ENCODE peak calls at places on chromosomes 7 and 10, in eight cellular contexts. B is lung; U is fibroblast of pulmonary artery; X is NCI-H1105 treated with DMSO at 0.1 percent for 48 hours; Q is NCI-H1436; W is fibroblast of mammary gland; C is activated effector memory CD4-positive, alpha-beta T cell treated with anti-CD3 and anti-CD28 coated beads, Interleukin-2, amount 50 U/mL, for 16 hours; E is activated CD8-positive, alpha-beta memory T cell treated with anti-CD3 and anti-CD28 coated beads for 48 hours. Z is an unnamed sample.

GRCh38 chr7:831596-832291 is 532 bp upstream of the SUN1 start:
- DNase-seq in E (no peak), X (no peak), B (no peak), Q (no peak), W (peak), C (no peak), U (peak), Z (no peak)

GRCh38 chr7:20417260-20417659 is 86.6 kb downstream of the ITGB8 start:
- DNase-seq in E (no peak), X (no peak), W (no peak), Q (no peak), C (no peak), U (no peak), B (no peak), Z (no peak)

GRCh38 chr10:30002438-30003266 is 56.7 kb downstream of the JCAD start:
- DNase-seq in E (peak), C (peak), X (peak), Q (peak), W (peak), B (peak), U (peak), Z (peak)

GRCh38 chr7:371119-371778 is 81.3 kb downstream of the FOXL3 start:
- DNase-seq in X (no peak), U (no peak), W (no peak), E (no peak), Q (no peak), B (no peak), C (peak), Z (peak)

GRCh38 chr10:125761961-125762360 is 13.7 kb downstream of the MMP21 start:
- DNase-seq in X (no peak), W (no peak), U (no peak), C (no peak), E (no peak), B (no peak), Q (no peak), Z (no peak)

GRCh38 chr10:43865275-43866135 is 216.8 kb upstream of the ZNF32 start:
- DNase-seq in X (no peak), B (peak), E (no peak), C (no peak), U (peak), W (no peak), Q (no peak), Z (no peak)

GRCh38 chr7:156152380-156152779 is 340.1 kb upstream of the SHH start:
- DNase-seq in Q (no peak), E (no peak), B (no peak), C (no peak), U (no peak), W (no peak), X (no peak), Z (no peak)

GRCh38 chr10:45424668-45425404 is 50.8 kb downstream of the ALOX5 start:
- DNase-seq in Q (no peak), W (no peak), U (no peak), B (no peak), C (no peak), X (no peak), E (no peak), Z (peak)

GRCh38 chr7:47778153-47778661 is 170.1 kb downstream of the PKD1L1 start:
- DNase-seq in X (no peak), U (no peak), B (no peak), W (no peak), C (no peak), Q (no peak), E (no peak), Z (no peak)

GRCh38 chr7:104653870-104654401 is 325.5 kb downstream of the LHFPL3 start:
- DNase-seq in E (no peak), X (peak), Q (no peak), C (no peak), W (no peak), B (no peak), U (no peak), Z (no peak)

GRCh38 chr7:100423315-100423714 is 5.2 kb downstream of the ZCWPW1 start:
- DNase-seq in W (no peak), X (no peak), E (no peak), B (no peak), U (no peak), Q (no peak), C (no peak), Z (no peak)

GRCh38 chr10:132870426-132870825 is 71.9 kb downstream of the CFAP46 start:
- DNase-seq in B (no peak), U (no peak), C (peak), X (no peak), Q (no peak), W (no peak), E (no peak), Z (peak)

GRCh38 chr7:100679927-100680588 is 6.5 kb downstream of the GNB2 start:
- DNase-seq in B (no peak), C (no peak), Q (no peak), E (no peak), U (no peak), W (peak), X (no peak), Z (no peak)

GRCh38 chr10:23869996-23870395 is 338.9 kb upstream of the KIAA1217 start:
- DNase-seq in U (no peak), W (no peak), E (no peak), Q (no peak), B (no peak), C (no peak), X (no peak), Z (no peak)

Z was measured in spleen.